ENCODE peak calls at places on chromosomes 13 and 19, in seven cellular contexts. B is Kasumi-1, W is fibroblast of gingiva, G is uterus, Q is A172, Z is aorta, F is caudate nucleus. U is an unnamed sample.

GRCh38 chr13:83325454-83325853 is 556.8 kb downstream of the SLITRK1 start:
- DNase-seq in B (no peak), W (peak; percentile 75), Q (no peak), F (no peak), Z (no peak), G (no peak), U (no peak)

GRCh38 chr19:39858541-39858940 is 12.4 kb upstream of the FBL start:
- DNase-seq in Q (peak; percentile 18), Z (no peak), B (no peak), W (no peak), G (peak; percentile 55), F (no peak), U (no peak)

GRCh38 chr19:53771133-53771532 is 53.0 kb downstream of the NLRP12 start:
- DNase-seq in B (no peak), W (no peak), Q (no peak), G (no peak), Z (no peak), F (no peak), U (no peak)

GRCh38 chr13:84925443-84925842 is 873.8 kb downstream of the SLITRK6 start:
- DNase-seq in Q (peak; percentile 35), G (no peak), W (no peak), F (no peak), B (no peak), Z (no peak), U (no peak)

GRCh38 chr13:50388481-50388880 is 373.2 kb downstream of the KCNRG start:
- DNase-seq in Z (no peak), G (no peak), Q (no peak), W (no peak), F (no peak), B (no peak), U (no peak)

GRCh38 chr19:55247621-55248099 is 11.2 kb downstream of the PPP6R1 start:
- DNase-seq in Z (peak; percentile 56), W (peak; percentile 8), B (peak; percentile 65), Q (no peak), F (no peak), G (no peak), U (peak; percentile 59)

GRCh38 chr13:45049478-45049877 is 60.1 kb downstream of the GPALPP1 start:
- DNase-seq in W (no peak), Q (no peak), B (no peak), G (no peak), F (no peak), Z (no peak), U (no peak)

GRCh38 chr19:48403606-48404005 is 10.1 kb downstream of the GRIN2D start:
- DNase-seq in F (no peak), W (peak; percentile 46), Q (peak; percentile 67), B (peak; percentile 87), Z (peak; percentile 68), G (no peak), U (peak; percentile 41)

GRCh38 chr13:94520001-94520400 is 40.5 kb upstream of the DCT start:
- DNase-seq in Z (no peak), B (no peak), Q (no peak), F (no peak), W (no peak), G (no peak), U (no peak)

GRCh38 chr13:51770681-51771417 is 33.1 kb downstream of the DHRS12 start:
- DNase-seq in G (no peak), B (no peak), Z (no peak), F (no peak), Q (no peak), W (no peak), U (no peak)

GRCh38 chr19:1763648-1764292 is 10.5 kb downstream of the ONECUT3 start:
- DNase-seq in Z (no peak), G (no peak), W (no peak), Q (no peak), F (no peak), B (no peak), U (no peak)

GRCh38 chr13:81487151-81487550 is 1146.2 kb upstream of the SPRY2 start:
- DNase-seq in W (no peak), Z (no peak), F (no peak), G (no peak), Q (peak; percentile 27), B (peak; percentile 36), U (no peak)

GRCh38 chr13:113813749-113814434 is 50.0 kb downstream of the GAS6 start:
- DNase-seq in Q (peak; percentile 54), Z (no peak), F (no peak), G (peak; percentile 51), W (no peak), B (no peak), U (no peak)

GRCh38 chr13:33132644-33133440 is 116.6 kb downstream of the KL start:
- DNase-seq in G (no peak), W (peak; percentile 75), F (no peak), Q (no peak), B (no peak), Z (no peak), U (no peak)

GRCh38 chr19:609001-609340 is 19.3 kb downstream of the HCN2 start:
- DNase-seq in W (no peak), G (no peak), Z (peak; percentile 82), Q (peak; percentile 85), B (no peak), F (peak; percentile 84), U (peak; percentile 43)

GRCh38 chr19:29302002-29302928 is 89.3 kb upstream of the UQCRFS1 start:
- DNase-seq in F (no peak), W (no peak), G (no peak), Z (no peak), Q (no peak), B (no peak), U (no peak)

GRCh38 chr19:3557461-3558248 is at the start of gene MFSD12:
- DNase-seq in W (peak; percentile 91), G (peak; percentile 91), F (peak; percentile 87), B (peak; percentile 88), Z (peak; percentile 97), Q (peak; percentile 87), U (peak; percentile 76)

GRCh38 chr13:91907398-91907797 is 509.0 kb downstream of the GPC5 start:
- DNase-seq in G (no peak), F (no peak), W (no peak), B (no peak), Q (no peak), Z (no peak), U (no peak)

GRCh38 chr19:15964231-15964630 is 15.4 kb downstream of the OR10H4 start:
- DNase-seq in B (no peak), G (no peak), F (no peak), Q (no peak), W (no peak), Z (no peak), U (no peak)

GRCh38 chr19:40954573-40954972 is 36.5 kb upstream of the CYP2B6 start:
- DNase-seq in F (no peak), Z (no peak), Q (no peak), B (no peak), W (no peak), G (no peak), U (no peak)

GRCh38 chr13:48012668-48013067 is 11.6 kb upstream of the SUCLA2 start:
- DNase-seq in Z (no peak), G (no peak), F (no peak), B (no peak), W (no peak), Q (no peak), U (no peak)

GRCh38 chr19:6069268-6069771 is 41.0 kb downstream of the RFX2 start:
- DNase-seq in F (no peak), G (no peak), W (no peak), Z (no peak), B (no peak), Q (no peak), U (no peak)

GRCh38 chr19:16702123-16702522 is 17.5 kb upstream of the NWD1 start:
- DNase-seq in B (no peak), Q (peak; percentile 16), F (no peak), G (no peak), W (peak; percentile 64), Z (no peak), U (no peak)

GRCh38 chr13:111474136-111475002 is 153.9 kb downstream of the TEX29 start:
- DNase-seq in G (no peak), Q (peak; percentile 49), W (peak; percentile 19), B (peak; percentile 44), F (no peak), Z (no peak), U (no peak)

GRCh38 chr19:37954421-37954874 is 47.4 kb downstream of the SIPA1L3 start:
- DNase-seq in F (no peak), Q (no peak), W (no peak), B (peak; percentile 27), Z (no peak), G (no peak), U (no peak)

GRCh38 chr13:28441533-28441928 is 53.4 kb downstream of the FLT1 start:
- DNase-seq in G (no peak), Q (no peak), B (no peak), Z (no peak), F (no peak), W (no peak), U (no peak)

GRCh38 chr19:36488816-36489138 is 584 bp downstream of the ZNF566 start:
- DNase-seq in G (no peak), Z (no peak), F (no peak), B (peak; percentile 63), W (peak; percentile 2), Q (no peak), U (peak; percentile 26)

GRCh38 chr19:12126707-12127106 is 13.4 kb downstream of the ZNF20 start:
- DNase-seq in Z (no peak), B (peak; percentile 4), Q (no peak), W (no peak), F (no peak), G (no peak), U (no peak)

GRCh38 chr19:51571599-51571998 is 516 bp downstream of the ZNF175 start:
- DNase-seq in B (no peak), F (no peak), Z (no peak), W (no peak), G (no peak), Q (no peak), U (no peak)

GRCh38 chr19:34350161-34350561 is 14.8 kb upstream of the GPI start:
- DNase-seq in F (no peak), G (no peak), B (no peak), W (no peak), Z (no peak), Q (no peak), U (no peak)

GRCh38 chr19:47375694-47376588 is 26.8 kb downstream of the DHX34 start:
- DNase-seq in B (no peak), F (no peak), Z (no peak), W (no peak), Q (no peak), G (no peak), U (no peak)